ENCODE peak calls at places on chromosomes 11 and 22, in six cellular contexts. One of them, this sample, is unnamed.

GRCh38 chr22:16956290-16956689 is 51.7 kb downstream of the GAB4 start:
- DNase-seq in mesenchymal stem cell: no peak
- DNase-seq in IMR-90: no peak
- DNase-seq in neuronal stem cell: no peak
- DNase-seq in H9: no peak
- DNase-seq in trophoblast cell: no peak
- DNase-seq in this sample: no peak

GRCh38 chr11:46489668-46490560 is 98.3 kb upstream of the CHRM4 start:
- DNase-seq in mesenchymal stem cell: peak
- DNase-seq in IMR-90: peak
- DNase-seq in neuronal stem cell: no peak
- DNase-seq in H9: peak
- DNase-seq in trophoblast cell: peak
- DNase-seq in this sample: peak

GRCh38 chr11:73159981-73160777 is 18.1 kb upstream of the FCHSD2 start:
- DNase-seq in mesenchymal stem cell: no peak
- DNase-seq in IMR-90: no peak
- DNase-seq in neuronal stem cell: no peak
- DNase-seq in H9: no peak
- DNase-seq in trophoblast cell: peak
- DNase-seq in this sample: no peak

GRCh38 chr11:127003260-127003981 is 2.9 kb upstream of the KIRREL3 start:
- DNase-seq in mesenchymal stem cell: peak
- DNase-seq in IMR-90: peak
- DNase-seq in neuronal stem cell: peak
- DNase-seq in H9: peak
- DNase-seq in trophoblast cell: peak
- DNase-seq in this sample: peak

GRCh38 chr22:20066617-20067383 is 13.2 kb upstream of the DGCR8 start:
- DNase-seq in mesenchymal stem cell: no peak
- DNase-seq in IMR-90: no peak
- DNase-seq in neuronal stem cell: no peak
- DNase-seq in H9: no peak
- DNase-seq in trophoblast cell: peak
- DNase-seq in this sample: no peak

GRCh38 chr11:10674991-10675440 is 18.5 kb downstream of the IRAG1 start:
- DNase-seq in mesenchymal stem cell: no peak
- DNase-seq in IMR-90: no peak
- DNase-seq in neuronal stem cell: no peak
- DNase-seq in H9: no peak
- DNase-seq in trophoblast cell: no peak
- DNase-seq in this sample: no peak

GRCh38 chr22:42180349-42180842 is 49.8 kb upstream of the CYP2D6 start:
- DNase-seq in mesenchymal stem cell: no peak
- DNase-seq in IMR-90: peak
- DNase-seq in neuronal stem cell: no peak
- DNase-seq in H9: no peak
- DNase-seq in trophoblast cell: no peak
- DNase-seq in this sample: no peak

GRCh38 chr11:63770763-63771162 is 2.2 kb upstream of the ZFTA start:
- DNase-seq in mesenchymal stem cell: peak
- DNase-seq in IMR-90: no peak
- DNase-seq in neuronal stem cell: no peak
- DNase-seq in H9: no peak
- DNase-seq in trophoblast cell: no peak
- DNase-seq in this sample: no peak

GRCh38 chr22:21712751-21713427 is 22.7 kb downstream of the YPEL1 start:
- DNase-seq in mesenchymal stem cell: peak
- DNase-seq in IMR-90: peak
- DNase-seq in neuronal stem cell: no peak
- DNase-seq in H9: peak
- DNase-seq in trophoblast cell: peak
- DNase-seq in this sample: peak

GRCh38 chr11:110430267-110431211 is 791 bp downstream of the FDX1 start:
- DNase-seq in mesenchymal stem cell: peak
- DNase-seq in IMR-90: peak
- DNase-seq in neuronal stem cell: peak
- DNase-seq in H9: no peak
- DNase-seq in trophoblast cell: peak
- DNase-seq in this sample: peak

GRCh38 chr22:42434283-42434682 is 2.1 kb upstream of the NFAM1 start:
- DNase-seq in mesenchymal stem cell: no peak
- DNase-seq in IMR-90: no peak
- DNase-seq in neuronal stem cell: no peak
- DNase-seq in H9: no peak
- DNase-seq in trophoblast cell: no peak
- DNase-seq in this sample: no peak

GRCh38 chr11:75273989-75274391 is 33.4 kb downstream of the TPBGL start:
- DNase-seq in mesenchymal stem cell: no peak
- DNase-seq in IMR-90: no peak
- DNase-seq in neuronal stem cell: no peak
- DNase-seq in H9: peak
- DNase-seq in trophoblast cell: no peak
- DNase-seq in this sample: no peak

GRCh38 chr22:22999473-22999872 is 70.8 kb upstream of the GNAZ start:
- DNase-seq in mesenchymal stem cell: no peak
- DNase-seq in IMR-90: no peak
- DNase-seq in neuronal stem cell: no peak
- DNase-seq in H9: no peak
- DNase-seq in trophoblast cell: no peak
- DNase-seq in this sample: no peak

GRCh38 chr11:111635706-111636045 is 33.4 kb downstream of the SIK2 start:
- DNase-seq in mesenchymal stem cell: no peak
- DNase-seq in IMR-90: peak
- DNase-seq in neuronal stem cell: no peak
- DNase-seq in H9: no peak
- DNase-seq in trophoblast cell: no peak
- DNase-seq in this sample: no peak

GRCh38 chr11:45289369-45289768 is 3.2 kb upstream of the SYT13 start:
- DNase-seq in mesenchymal stem cell: peak
- DNase-seq in IMR-90: peak
- DNase-seq in neuronal stem cell: no peak
- DNase-seq in H9: no peak
- DNase-seq in trophoblast cell: peak
- DNase-seq in this sample: no peak

GRCh38 chr11:75352417-75353206 is 1.2 kb upstream of the ARRB1 start:
- DNase-seq in mesenchymal stem cell: peak
- DNase-seq in IMR-90: no peak
- DNase-seq in neuronal stem cell: no peak
- DNase-seq in H9: no peak
- DNase-seq in trophoblast cell: no peak
- DNase-seq in this sample: no peak

GRCh38 chr22:47123006-47123826 is 360.8 kb downstream of the TBC1D22A start:
- DNase-seq in mesenchymal stem cell: no peak
- DNase-seq in IMR-90: no peak
- DNase-seq in neuronal stem cell: no peak
- DNase-seq in H9: no peak
- DNase-seq in trophoblast cell: no peak
- DNase-seq in this sample: no peak

GRCh38 chr22:47122441-47123000 is 360.1 kb downstream of the TBC1D22A start:
- DNase-seq in mesenchymal stem cell: no peak
- DNase-seq in IMR-90: no peak
- DNase-seq in neuronal stem cell: no peak
- DNase-seq in H9: no peak
- DNase-seq in trophoblast cell: no peak
- DNase-seq in this sample: no peak

GRCh38 chr22:47123827-47124442 is 361.5 kb downstream of the TBC1D22A start:
- DNase-seq in mesenchymal stem cell: no peak
- DNase-seq in IMR-90: no peak
- DNase-seq in neuronal stem cell: no peak
- DNase-seq in H9: no peak
- DNase-seq in trophoblast cell: no peak
- DNase-seq in this sample: peak

GRCh38 chr22:47120399-47120798 is 357.9 kb downstream of the TBC1D22A start:
- DNase-seq in mesenchymal stem cell: no peak
- DNase-seq in IMR-90: no peak
- DNase-seq in neuronal stem cell: no peak
- DNase-seq in H9: no peak
- DNase-seq in trophoblast cell: no peak
- DNase-seq in this sample: no peak

GRCh38 chr22:47121791-47122190 is 359.3 kb downstream of the TBC1D22A start:
- DNase-seq in mesenchymal stem cell: no peak
- DNase-seq in IMR-90: no peak
- DNase-seq in neuronal stem cell: no peak
- DNase-seq in H9: no peak
- DNase-seq in trophoblast cell: no peak
- DNase-seq in this sample: no peak
- H3K23ac ChIP-seq in mesenchymal stem cell: no peak
- H3K23ac ChIP-seq in IMR-90: no peak
- H3K23ac ChIP-seq in neuronal stem cell: peak
- H3K23ac ChIP-seq in H9: no peak
- H3K23ac ChIP-seq in trophoblast cell: no peak
- H3K23ac ChIP-seq in this sample: no peak

GRCh38 chr11:19980388-19980787 is 179.9 kb downstream of the DBX1 start:
- DNase-seq in mesenchymal stem cell: peak
- DNase-seq in IMR-90: peak
- DNase-seq in neuronal stem cell: no peak
- DNase-seq in H9: no peak
- DNase-seq in trophoblast cell: no peak
- DNase-seq in this sample: no peak
- H3K9ac ChIP-seq in mesenchymal stem cell: no peak
- H3K9ac ChIP-seq in IMR-90: no peak
- H3K9ac ChIP-seq in neuronal stem cell: no peak
- H3K9ac ChIP-seq in H9: no peak
- H3K9ac ChIP-seq in trophoblast cell: no peak
- H3K9ac ChIP-seq in this sample: no peak

GRCh38 chr22:48268293-48268692 is 1505.8 kb downstream of the TBC1D22A start:
- DNase-seq in mesenchymal stem cell: no peak
- DNase-seq in IMR-90: no peak
- DNase-seq in neuronal stem cell: no peak
- DNase-seq in H9: no peak
- DNase-seq in trophoblast cell: no peak
- DNase-seq in this sample: no peak

GRCh38 chr22:48265000-48265625 is 1502.7 kb downstream of the TBC1D22A start:
- DNase-seq in mesenchymal stem cell: no peak
- DNase-seq in IMR-90: no peak
- DNase-seq in neuronal stem cell: no peak
- DNase-seq in H9: no peak
- DNase-seq in trophoblast cell: no peak
- DNase-seq in this sample: no peak

GRCh38 chr22:48270731-48271130 is 1508.3 kb downstream of the TBC1D22A start:
- DNase-seq in mesenchymal stem cell: no peak
- DNase-seq in IMR-90: no peak
- DNase-seq in neuronal stem cell: no peak
- DNase-seq in H9: no peak
- DNase-seq in trophoblast cell: no peak
- DNase-seq in this sample: no peak

GRCh38 chr22:48267681-48268080 is 1505.2 kb downstream of the TBC1D22A start:
- DNase-seq in mesenchymal stem cell: no peak
- DNase-seq in IMR-90: no peak
- DNase-seq in neuronal stem cell: no peak
- DNase-seq in H9: no peak
- DNase-seq in trophoblast cell: no peak
- DNase-seq in this sample: no peak

GRCh38 chr22:48268771-48269552 is 1506.5 kb downstream of the TBC1D22A start:
- DNase-seq in mesenchymal stem cell: no peak
- DNase-seq in IMR-90: no peak
- DNase-seq in neuronal stem cell: no peak
- DNase-seq in H9: no peak
- DNase-seq in trophoblast cell: no peak
- DNase-seq in this sample: no peak
- H3K23ac ChIP-seq in mesenchymal stem cell: no peak
- H3K23ac ChIP-seq in IMR-90: no peak
- H3K23ac ChIP-seq in neuronal stem cell: no peak
- H3K23ac ChIP-seq in H9: no peak
- H3K23ac ChIP-seq in trophoblast cell: no peak
- H3K23ac ChIP-seq in this sample: no peak

GRCh38 chr22:46390652-46391301 is 55.3 kb downstream of the TRMU start:
- DNase-seq in mesenchymal stem cell: no peak
- DNase-seq in IMR-90: peak
- DNase-seq in neuronal stem cell: no peak
- DNase-seq in H9: no peak
- DNase-seq in trophoblast cell: peak
- DNase-seq in this sample: peak
- H3K9ac ChIP-seq in mesenchymal stem cell: peak
- H3K9ac ChIP-seq in IMR-90: no peak
- H3K9ac ChIP-seq in neuronal stem cell: peak
- H3K9ac ChIP-seq in H9: no peak
- H3K9ac ChIP-seq in trophoblast cell: no peak
- H3K9ac ChIP-seq in this sample: no peak

GRCh38 chr11:94132152-94132558 is 3.5 kb downstream of the PANX1 start:
- DNase-seq in mesenchymal stem cell: peak
- DNase-seq in IMR-90: peak
- DNase-seq in neuronal stem cell: no peak
- DNase-seq in H9: no peak
- DNase-seq in trophoblast cell: peak
- DNase-seq in this sample: peak

GRCh38 chr11:94131363-94132115 is 2.9 kb downstream of the PANX1 start:
- DNase-seq in mesenchymal stem cell: peak
- DNase-seq in IMR-90: peak
- DNase-seq in neuronal stem cell: no peak
- DNase-seq in H9: no peak
- DNase-seq in trophoblast cell: no peak
- DNase-seq in this sample: no peak

GRCh38 chr11:94129505-94130335 is 1.1 kb downstream of the PANX1 start:
- DNase-seq in mesenchymal stem cell: peak
- DNase-seq in IMR-90: peak
- DNase-seq in neuronal stem cell: no peak
- DNase-seq in H9: peak
- DNase-seq in trophoblast cell: peak
- DNase-seq in this sample: no peak

GRCh38 chr11:94128746-94129504 is at the start of gene PANX1:
- DNase-seq in mesenchymal stem cell: peak
- DNase-seq in IMR-90: peak
- DNase-seq in neuronal stem cell: peak
- DNase-seq in H9: peak
- DNase-seq in trophoblast cell: peak
- DNase-seq in this sample: peak

DNA sequence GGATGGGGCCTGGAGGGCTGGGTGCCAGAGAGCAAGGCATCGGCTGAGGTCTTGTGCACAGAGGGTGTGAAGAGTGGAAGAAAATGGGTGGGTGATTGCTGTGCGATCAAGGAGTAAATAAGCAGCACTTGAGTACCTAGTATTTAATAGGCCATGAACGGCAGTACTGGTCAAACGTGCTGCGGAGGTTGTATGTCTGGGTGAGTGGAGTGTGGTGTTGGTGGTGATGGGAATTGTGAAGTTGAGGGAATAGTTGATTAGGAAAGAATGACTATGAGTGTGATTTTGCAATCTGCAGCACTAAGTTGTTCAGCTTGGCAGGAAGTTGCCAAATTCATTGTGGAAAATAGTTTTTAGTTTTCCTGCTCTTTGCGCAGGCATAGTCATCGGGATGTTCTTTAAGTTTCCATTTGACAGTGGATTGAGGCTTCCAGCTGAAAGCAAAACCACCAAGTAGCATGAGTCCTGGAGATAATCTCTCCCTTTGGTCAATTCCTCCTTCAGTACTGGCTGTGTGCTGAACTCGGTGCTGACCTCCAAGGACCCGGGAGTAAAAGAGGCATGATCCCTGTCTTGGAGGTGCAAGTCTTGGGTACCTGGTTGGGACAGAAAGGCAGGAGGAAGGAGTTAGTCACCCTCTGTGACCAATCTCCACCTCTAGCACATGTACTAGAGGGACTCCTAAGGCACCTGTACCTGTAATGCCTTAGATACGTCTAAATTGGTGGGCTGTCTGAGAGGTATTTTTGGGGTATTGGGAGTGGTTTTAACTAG is 2.1 kb downstream of the PANX1 start:
- DNase-seq in mesenchymal stem cell: peak
- DNase-seq in IMR-90: peak
- DNase-seq in neuronal stem cell: no peak
- DNase-seq in H9: no peak
- DNase-seq in trophoblast cell: peak
- DNase-seq in this sample: no peak
- H3K23ac ChIP-seq in mesenchymal stem cell: no peak
- H3K23ac ChIP-seq in IMR-90: peak
- H3K23ac ChIP-seq in neuronal stem cell: no peak
- H3K23ac ChIP-seq in H9: no peak
- H3K23ac ChIP-seq in trophoblast cell: no peak
- H3K23ac ChIP-seq in this sample: no peak